ENCODE peak calls at places on chromosomes 11 and 22, in five cellular contexts. J, H, T, B and G are unnamed samples.

GRCh38 chr11:62340269-62340901 is 3.1 kb downstream of the ASRGL1 start:
- DNase-seq in H (peak), J (peak), T (peak), B (peak), G (peak)

GRCh38 chr22:41256254-41256897 is 15.6 kb upstream of the CHADL start:
- DNase-seq in B (no peak), J (no peak), T (peak), H (no peak), G (no peak)

GRCh38 chr11:11036185-11037161 is 178.6 kb upstream of the ZBED5 start:
- DNase-seq in H (peak), T (peak), B (no peak), J (no peak), G (peak)

GRCh38 chr11:63404536-63404935 is 35.0 kb downstream of the SLC22A9 start:
- DNase-seq in B (no peak), T (no peak), J (no peak), H (no peak), G (no peak)

GRCh38 chr11:116873391-116873790 is 36.0 kb upstream of the APOA1 start:
- DNase-seq in T (no peak), B (no peak), H (no peak), J (no peak), G (no peak)

GRCh38 chr11:46294365-46295309 is 17.2 kb downstream of the CREB3L1 start:
- DNase-seq in B (no peak), T (peak), H (no peak), J (no peak), G (no peak)

GRCh38 chr11:134915881-134916280 is 503.8 kb upstream of the B3GAT1 start:
- DNase-seq in B (no peak), H (no peak), T (no peak), J (no peak), G (no peak)

GRCh38 chr11:78150346-78150745 is 10.9 kb upstream of the ALG8 start:
- DNase-seq in H (no peak), B (no peak), J (no peak), T (no peak), G (no peak)

GRCh38 chr11:10087186-10087585 is 206.8 kb downstream of the SBF2 start:
- DNase-seq in J (no peak), B (no peak), H (no peak), T (no peak), G (no peak)